ENCODE peak calls at places on chromosomes 11 and 22, in eight cellular contexts. O, K, J, G, Z, V, H and C are unnamed samples.

GRCh38 chr11:76773921-76774361 is 9.2 kb upstream of the TSKU start:
- DNase-seq in O (no peak), K (no peak), J (no peak), G (no peak), Z (peak; percentile 91), V (no peak), H (peak; percentile 84), C (no peak)

GRCh38 chr11:77172666-77172982 is 44.6 kb downstream of the MYO7A start:
- DNase-seq in O (no peak), K (no peak), J (no peak), G (no peak), Z (no peak), V (peak; percentile 86), H (no peak), C (no peak)

GRCh38 chr11:33635161-33635560 is 65.5 kb downstream of the C11orf91 start:
- DNase-seq in O (peak; percentile 75), K (no peak), J (peak; percentile 91), G (no peak), Z (no peak), V (no peak), H (no peak), C (peak; percentile 51)

GRCh38 chr22:19536564-19536963 is 12.4 kb upstream of the CLDN5 start:
- DNase-seq in O (no peak), K (no peak), J (no peak), G (no peak), Z (no peak), V (peak; percentile 19), H (no peak), C (no peak)

GRCh38 chr11:68370211-68371111 is 58.1 kb downstream of the LRP5 start:
- DNase-seq in O (no peak), K (no peak), J (no peak), G (no peak), Z (peak; percentile 90), V (no peak), H (no peak), C (no peak)

GRCh38 chr22:23204541-23205157 is 24.3 kb downstream of the BCR start:
- DNase-seq in O (peak; percentile 79), K (no peak), J (no peak), G (no peak), Z (peak; percentile 82), V (no peak), H (peak; percentile 70), C (no peak)

GRCh38 chr11:128946646-128947045 is 4.0 kb upstream of the TP53AIP1 start:
- DNase-seq in O (no peak), K (no peak), J (no peak), G (no peak), Z (no peak), V (no peak), H (no peak), C (no peak)

GRCh38 chr11:46127150-46127638 is 5.9 kb upstream of the PHF21A start:
- DNase-seq in O (no peak), K (no peak), J (no peak), G (no peak), Z (no peak), V (no peak), H (no peak), C (no peak)

GRCh38 chr22:24505337-24505736 is 10.2 kb downstream of the UPB1 start:
- DNase-seq in O (no peak), K (no peak), J (no peak), G (no peak), Z (no peak), V (no peak), H (no peak), C (no peak)

GRCh38 chr11:130166457-130166784 is 6.8 kb downstream of the ST14 start:
- DNase-seq in O (no peak), K (no peak), J (no peak), G (peak; percentile 86), Z (no peak), V (no peak), H (no peak), C (no peak)

GRCh38 chr11:122293298-122294023 is 177.4 kb upstream of the BLID start:
- DNase-seq in O (no peak), K (no peak), J (no peak), G (no peak), Z (no peak), V (no peak), H (no peak), C (no peak)

GRCh38 chr11:71977743-71978418 is 20.8 kb upstream of the IL18BP start:
- DNase-seq in O (peak; percentile 68), K (no peak), J (no peak), G (no peak), Z (no peak), V (no peak), H (no peak), C (no peak)

GRCh38 chr11:111718436-111719325 is 47.5 kb downstream of the PPP2R1B start:
- DNase-seq in O (peak; percentile 73), K (no peak), J (no peak), G (no peak), Z (no peak), V (no peak), H (no peak), C (no peak)

GRCh38 chr11:64343740-64344133 is 3.7 kb downstream of the CCDC88B start:
- DNase-seq in O (no peak), K (no peak), J (no peak), G (no peak), Z (no peak), V (no peak), H (no peak), C (no peak)

GRCh38 chr11:64340671-64341335 is 799 bp downstream of the CCDC88B start:
- DNase-seq in O (no peak), K (peak; percentile 74), J (no peak), G (no peak), Z (peak; percentile 70), V (no peak), H (peak; percentile 75), C (no peak)

GRCh38 chr11:64341429-64341828 is 1.4 kb downstream of the CCDC88B start:
- DNase-seq in O (no peak), K (no peak), J (no peak), G (no peak), Z (no peak), V (no peak), H (no peak), C (no peak)

GRCh38 chr11:64342869-64343739 is 3.1 kb downstream of the CCDC88B start:
- DNase-seq in O (no peak), K (no peak), J (no peak), G (no peak), Z (no peak), V (no peak), H (peak; percentile 57), C (no peak)

GRCh38 chr11:64341851-64342791 is 2.1 kb downstream of the CCDC88B start:
- DNase-seq in O (peak; percentile 94), K (peak; percentile 90), J (peak; percentile 97), G (peak; percentile 42), Z (peak; percentile 94), V (peak; percentile 91), H (peak; percentile 92), C (peak; percentile 59)
- TF ChIP-seq CTCF in O (peak; percentile 49), K (no peak), J (no peak), G (peak; percentile 32), Z (peak; percentile 51), V (peak; percentile 71), H (peak; percentile 47), C (no peak)

GRCh38 chr11:134392953-134393615 is 19.0 kb downstream of the B3GAT1 start:
- DNase-seq in O (no peak), K (no peak), J (no peak), G (no peak), Z (no peak), V (no peak), H (no peak), C (no peak)

GRCh38 chr11:134391656-134392055 is 20.4 kb downstream of the B3GAT1 start:
- DNase-seq in O (no peak), K (no peak), J (no peak), G (no peak), Z (no peak), V (no peak), H (no peak), C (no peak)

GRCh38 chr11:134389464-134390180 is 22.4 kb downstream of the B3GAT1 start:
- DNase-seq in O (no peak), K (no peak), J (no peak), G (no peak), Z (no peak), V (no peak), H (no peak), C (no peak)

GRCh38 chr11:134390706-134391105 is 21.3 kb downstream of the B3GAT1 start:
- DNase-seq in O (no peak), K (no peak), J (no peak), G (no peak), Z (no peak), V (no peak), H (no peak), C (no peak)

GRCh38 chr11:134391170-134391569 is 20.9 kb downstream of the B3GAT1 start:
- DNase-seq in O (no peak), K (no peak), J (no peak), G (no peak), Z (no peak), V (no peak), H (no peak), C (no peak)
- TF ChIP-seq CTCF in O (no peak), K (no peak), J (no peak), G (no peak), Z (no peak), V (no peak), H (no peak), C (no peak)

GRCh38 chr11:126308271-126308671 is 4.4 kb downstream of the DCPS start:
- DNase-seq in O (no peak), K (no peak), J (no peak), G (no peak), Z (no peak), V (no peak), H (peak; percentile 12), C (no peak)

GRCh38 chr11:126304457-126305072 is 705 bp downstream of the DCPS start:
- DNase-seq in O (peak; percentile 52), K (no peak), J (no peak), G (no peak), Z (no peak), V (no peak), H (peak; percentile 19), C (no peak)

GRCh38 chr11:126310229-126310991 is 6.5 kb downstream of the DCPS start:
- DNase-seq in O (peak; percentile 86), K (peak; percentile 82), J (peak; percentile 93), G (no peak), Z (peak; percentile 83), V (no peak), H (peak; percentile 87), C (peak; percentile 65)

GRCh38 chr11:126305699-126306098 is 1.8 kb downstream of the DCPS start:
- DNase-seq in O (no peak), K (no peak), J (no peak), G (no peak), Z (no peak), V (no peak), H (peak; percentile 22), C (no peak)

DNA sequence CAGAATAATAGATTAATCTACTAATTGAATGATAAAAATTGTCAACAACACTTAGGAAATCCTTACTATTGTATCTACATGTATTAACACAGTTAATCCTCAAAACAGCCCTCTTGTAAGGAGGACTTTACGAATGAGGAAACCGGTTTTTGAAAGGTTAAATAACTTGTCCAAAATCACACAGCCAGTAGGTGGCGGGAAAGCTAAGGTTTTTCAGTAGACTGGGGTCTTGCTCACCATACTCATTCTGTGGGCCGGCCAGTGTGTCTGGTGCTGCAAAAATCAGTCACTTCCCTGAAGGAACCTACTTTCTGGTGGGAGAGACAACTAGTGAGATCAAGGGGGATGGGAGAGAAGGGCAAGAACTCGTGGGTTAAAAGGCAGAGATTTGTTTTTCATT is 3.8 kb downstream of the DCPS start:
- DNase-seq in O (no peak), K (no peak), J (no peak), G (no peak), Z (no peak), V (no peak), H (peak; percentile 37), C (no peak)
- TF ChIP-seq CTCF in O (no peak), K (peak; percentile 46), J (no peak), G (peak; percentile 61), Z (no peak), V (peak; percentile 83), H (no peak), C (no peak)

GRCh38 chr11:1785749-1786261 is 22.1 kb upstream of the CTSD start:
- DNase-seq in O (no peak), K (no peak), J (peak; percentile 78), G (no peak), Z (no peak), V (no peak), H (no peak), C (no peak)
- TF ChIP-seq CTCF in O (no peak), K (no peak), J (no peak), G (no peak), Z (no peak), V (no peak), H (no peak), C (no peak)